ENCODE peak calls at places on chromosome 6, in nine cellular contexts. A is myocyte, X is adrenal gland, D is HepG2, R is NCI-H187 treated with DMSO at 0.1 percent for 48 hours, G is cardiac muscle cell, C is Kasumi-1, I is A549, H is HTR-8/SVneo. Y is an unnamed sample.

GRCh38 chr6:119568580-119568979 is 219.0 kb upstream of the MAN1A1 start:
- DNase-seq in I (no peak), C (no peak), R (no peak), G (no peak), A (no peak), H (no peak), X (no peak), D (no peak), Y (no peak)

GRCh38 chr6:118488631-118489030 is 59.5 kb upstream of the PLN start:
- DNase-seq in A (no peak), I (no peak), C (no peak), D (no peak), H (no peak), R (no peak), G (no peak), X (no peak), Y (no peak)

GRCh38 chr6:159633196-159633595 is 59.8 kb downstream of the SOD2 start:
- DNase-seq in I (peak), A (no peak), R (no peak), D (peak), H (peak), C (peak), X (no peak), G (peak), Y (peak)

GRCh38 chr6:84623956-84624680 is 140.3 kb downstream of the TBX18 start:
- DNase-seq in G (peak), D (no peak), I (no peak), A (peak), H (peak), X (no peak), R (no peak), C (no peak), Y (no peak)

GRCh38 chr6:155818698-155819097 is 363.1 kb upstream of the NOX3 start:
- DNase-seq in A (no peak), H (no peak), X (no peak), C (no peak), G (no peak), R (no peak), D (no peak), I (no peak), Y (no peak)

GRCh38 chr6:165881812-165882211 is 218.8 kb upstream of the PDE10A start:
- DNase-seq in G (no peak), X (no peak), A (no peak), D (no peak), H (no peak), C (no peak), I (no peak), R (no peak), Y (no peak)

GRCh38 chr6:74870403-74870802 is 335.4 kb downstream of the COL12A1 start:
- DNase-seq in G (no peak), D (peak), A (peak), R (no peak), I (no peak), X (no peak), C (peak), H (no peak), Y (no peak)

GRCh38 chr6:79833264-79833663 is 114.1 kb downstream of the ELOVL4 start:
- DNase-seq in D (no peak), A (no peak), R (no peak), I (no peak), H (no peak), G (peak), C (no peak), X (no peak), Y (no peak)

GRCh38 chr6:133705071-133705470 is 183.8 kb upstream of the TCF21 start:
- DNase-seq in H (no peak), X (no peak), A (peak), C (no peak), I (no peak), R (no peak), G (peak), D (no peak), Y (no peak)

GRCh38 chr6:156437084-156437879 is 339.9 kb upstream of the ARID1B start:
- DNase-seq in R (peak), G (no peak), X (no peak), I (no peak), D (no peak), H (no peak), C (no peak), A (no peak), Y (no peak)

GRCh38 chr6:25370175-25371036 is 91.2 kb downstream of the CARMIL1 start:
- DNase-seq in I (no peak), G (no peak), H (no peak), R (no peak), A (no peak), D (no peak), C (no peak), X (no peak), Y (no peak)

GRCh38 chr6:10837009-10837691 is 1.2 kb downstream of the MAK start:
- DNase-seq in X (peak), R (no peak), H (peak), D (no peak), C (no peak), I (peak), G (peak), A (peak), Y (no peak)

GRCh38 chr6:138509371-138509770 is 10.1 kb upstream of the NHSL1 start:
- DNase-seq in R (peak), H (peak), A (peak), I (peak), C (peak), X (peak), D (peak), G (peak), Y (no peak)

GRCh38 chr6:5989141-5989723 is 17.5 kb downstream of the NRN1 start:
- DNase-seq in G (no peak), R (no peak), C (peak), X (peak), I (no peak), D (no peak), A (peak), H (no peak), Y (peak)

GRCh38 chr6:119333707-119334295 is 15.8 kb downstream of the MAN1A1 start:
- DNase-seq in C (peak), I (no peak), A (no peak), H (no peak), X (no peak), G (no peak), R (no peak), D (no peak), Y (no peak)

GRCh38 chr6:7684076-7684475 is 41.8 kb upstream of the BMP6 start:
- DNase-seq in D (no peak), X (no peak), I (no peak), C (no peak), G (no peak), R (no peak), A (no peak), H (no peak), Y (no peak)

GRCh38 chr6:1312193-1312443 is 220 bp downstream of the FOXQ1 start:
- DNase-seq in C (no peak), R (no peak), D (no peak), G (no peak), H (no peak), X (no peak), A (no peak), I (no peak), Y (no peak)

GRCh38 chr6:41965429-41966213 is 24.0 kb upstream of the CCND3 start:
- DNase-seq in A (no peak), R (no peak), X (no peak), C (no peak), D (peak), G (no peak), H (no peak), I (no peak), Y (no peak)

GRCh38 chr6:40899684-40900155 is 139.3 kb downstream of the UNC5CL start:
- DNase-seq in D (peak), C (no peak), G (no peak), X (no peak), I (no peak), H (no peak), A (no peak), R (no peak), Y (no peak)

GRCh38 chr6:163950159-163950558 is 535.6 kb downstream of the QKI start:
- DNase-seq in H (no peak), G (peak), C (peak), I (no peak), A (no peak), X (no peak), R (no peak), D (no peak), Y (no peak)

GRCh38 chr6:125444234-125444949 is 142.6 kb upstream of the HDDC2 start:
- DNase-seq in I (no peak), G (peak), R (no peak), X (peak), A (no peak), D (no peak), C (no peak), H (no peak), Y (no peak)

GRCh38 chr6:16991981-16992629 is 109.7 kb upstream of the STMND1 start:
- DNase-seq in X (no peak), H (no peak), C (no peak), R (no peak), G (peak), A (no peak), D (no peak), I (no peak), Y (no peak)

GRCh38 chr6:112384511-112384910 is 37.4 kb downstream of the RFPL4B start:
- DNase-seq in I (no peak), H (no peak), X (no peak), C (no peak), R (no peak), G (no peak), A (peak), D (no peak), Y (no peak)

Y was measured in HL-60.